ENCODE peak calls at places on chromosomes 6 and 20, in eight cellular contexts. I, N, F, Z, X, P, V and D are unnamed samples.

GRCh38 chr6:32045811-32046449 is 7.7 kb downstream of the CYP21A2 start:
- DNase-seq in I (no peak), N (no peak), F (no peak), Z (no peak), X (peak; percentile 66), P (no peak), V (no peak), D (no peak)

GRCh38 chr6:32973934-32974333 is 5.5 kb downstream of the BRD2 start:
- DNase-seq in I (peak; percentile 30), N (peak; percentile 48), F (no peak), Z (no peak), X (no peak), P (peak; percentile 45), V (no peak), D (no peak)

GRCh38 chr6:44304282-44305199 is 8.6 kb downstream of the AARS2 start:
- DNase-seq in I (peak; percentile 24), N (peak; percentile 21), F (peak; percentile 30), Z (peak; percentile 70), X (no peak), P (peak; percentile 31), V (no peak), D (no peak)

GRCh38 chr6:151430886-151431285 is 21.0 kb downstream of the RMND1 start:
- DNase-seq in I (no peak), N (no peak), F (no peak), Z (peak; percentile 49), X (no peak), P (no peak), V (no peak), D (no peak)

GRCh38 chr20:21183722-21184121 is 57.8 kb downstream of the KIZ start:
- DNase-seq in I (no peak), N (no peak), F (no peak), Z (no peak), X (no peak), P (no peak), V (no peak), D (no peak)

GRCh38 chr6:125918681-125919566 is 37.6 kb upstream of the HINT3 start:
- DNase-seq in I (peak; percentile 15), N (peak; percentile 69), F (no peak), Z (peak; percentile 18), X (no peak), P (peak; percentile 85), V (peak; percentile 46), D (no peak)

GRCh38 chr20:19212524-19213502 is at the start of gene SLC24A3:
- DNase-seq in I (no peak), N (peak; percentile 53), F (peak; percentile 75), Z (peak; percentile 90), X (peak; percentile 93), P (no peak), V (no peak), D (no peak)

GRCh38 chr20:22744341-22745193 is 160.2 kb upstream of the FOXA2 start:
- DNase-seq in I (no peak), N (no peak), F (no peak), Z (no peak), X (no peak), P (no peak), V (no peak), D (no peak)

GRCh38 chr6:70763754-70764153 is 96.1 kb downstream of the SMAP1 start:
- DNase-seq in I (no peak), N (no peak), F (no peak), Z (peak; percentile 23), X (no peak), P (peak; percentile 7), V (no peak), D (no peak)

GRCh38 chr6:19380287-19380686 is 456.9 kb upstream of the ID4 start:
- DNase-seq in I (no peak), N (no peak), F (no peak), Z (no peak), X (no peak), P (peak; percentile 32), V (no peak), D (peak; percentile 28)

GRCh38 chr6:163811317-163811716 is 396.8 kb downstream of the QKI start:
- DNase-seq in I (no peak), N (no peak), F (no peak), Z (no peak), X (no peak), P (no peak), V (no peak), D (no peak)

GRCh38 chr20:5779071-5779470 is 28.9 kb downstream of the SHLD1 start:
- DNase-seq in I (no peak), N (no peak), F (no peak), Z (no peak), X (no peak), P (no peak), V (no peak), D (no peak)

GRCh38 chr20:5784735-5785134 is 34.5 kb downstream of the SHLD1 start:
- DNase-seq in I (no peak), N (no peak), F (no peak), Z (no peak), X (no peak), P (no peak), V (no peak), D (no peak)

GRCh38 chr20:5781798-5782750 is 31.9 kb downstream of the SHLD1 start:
- DNase-seq in I (no peak), N (no peak), F (no peak), Z (no peak), X (no peak), P (no peak), V (no peak), D (no peak)

GRCh38 chr20:5776074-5776473 is 25.9 kb downstream of the SHLD1 start:
- DNase-seq in I (no peak), N (no peak), F (no peak), Z (no peak), X (no peak), P (no peak), V (no peak), D (no peak)

GRCh38 chr20:5780233-5781217 is 30.3 kb downstream of the SHLD1 start:
- DNase-seq in I (no peak), N (no peak), F (no peak), Z (no peak), X (no peak), P (no peak), V (peak; percentile 26), D (no peak)
- H3K27me3 ChIP-seq in I (no peaks in the 10 kb centered on the region), N (no peaks in the 10 kb centered on the region), F (no peaks in the 10 kb centered on the region), Z (no peaks in the 10 kb centered on the region), X (no peaks in the 10 kb centered on the region), P (no peaks in the 10 kb centered on the region), V (no peaks in the 10 kb centered on the region), D (no peaks in the 10 kb centered on the region)

GRCh38 chr20:46210672-46211330 is 92.7 kb downstream of the CD40 start:
- DNase-seq in I (no peak), N (no peak), F (no peak), Z (peak; percentile 83), X (no peak), P (no peak), V (no peak), D (no peak)

GRCh38 chr20:46211331-46211722 is 93.2 kb downstream of the CD40 start:
- DNase-seq in I (no peak), N (no peak), F (no peak), Z (no peak), X (no peak), P (no peak), V (no peak), D (no peak)

GRCh38 chr20:46213946-46214830 is 94.1 kb downstream of the CDH22 start:
- DNase-seq in I (no peak), N (no peak), F (peak; percentile 68), Z (no peak), X (no peak), P (no peak), V (no peak), D (no peak)

GRCh38 chr20:46212876-46213275 is 94.8 kb downstream of the CD40 start:
- DNase-seq in I (no peak), N (no peak), F (no peak), Z (no peak), X (no peak), P (no peak), V (no peak), D (no peak)

GRCh38 chr20:46212252-46212651 is 94.1 kb downstream of the CD40 start:
- DNase-seq in I (no peak), N (no peak), F (no peak), Z (no peak), X (no peak), P (no peak), V (no peak), D (no peak)
- H3K27me3 ChIP-seq in I (peaks cover 3% of the 10 kb centered on the region), N (no peaks in the 10 kb centered on the region), F (no peaks in the 10 kb centered on the region), Z (no peaks in the 10 kb centered on the region), X (peaks cover 86% of the 10 kb centered on the region), P (peaks cover 34% of the 10 kb centered on the region), V (peaks cover 31% of the 10 kb centered on the region), D (peaks cover 17% of the 10 kb centered on the region)

DNA sequence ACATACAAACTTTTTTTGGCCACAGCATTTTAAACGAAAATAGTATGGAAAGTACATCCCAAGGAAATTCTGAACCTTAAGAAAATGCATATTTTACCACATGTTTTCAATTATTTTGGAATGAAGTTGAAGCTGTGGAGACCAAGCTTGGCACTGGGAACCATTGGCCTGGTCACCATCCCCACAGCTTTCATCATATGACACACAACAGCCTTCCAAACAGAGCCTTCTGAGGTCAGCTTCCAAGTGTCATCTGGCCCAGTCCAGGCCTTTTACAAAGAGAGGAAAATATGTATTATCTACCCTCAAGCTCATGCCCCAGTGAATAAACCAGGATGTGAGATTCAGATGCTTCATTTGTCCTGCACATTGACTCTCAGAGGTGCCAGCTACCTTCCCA is 83.2 kb downstream of the SOD2 start:
- DNase-seq in I (no peak), N (no peak), F (no peak), Z (no peak), X (no peak), P (no peak), V (no peak), D (no peak)
- H3K27me3 ChIP-seq in I (no peaks in the 10 kb centered on the region), N (no peaks in the 10 kb centered on the region), F (no peaks in the 10 kb centered on the region), Z (no peaks in the 10 kb centered on the region), X (no peaks in the 10 kb centered on the region), P (no peaks in the 10 kb centered on the region), V (no peaks in the 10 kb centered on the region), D (no peaks in the 10 kb centered on the region)

GRCh38 chr6:111297776-111298175 is 185.2 kb downstream of the REV3L start:
- DNase-seq in I (no peak), N (no peak), F (no peak), Z (no peak), X (no peak), P (no peak), V (no peak), D (no peak)
- H3K27me3 ChIP-seq in I (no peaks in the 10 kb centered on the region), N (no peaks in the 10 kb centered on the region), F (no peaks in the 10 kb centered on the region), Z (no peaks in the 10 kb centered on the region), X (no peaks in the 10 kb centered on the region), P (no peaks in the 10 kb centered on the region), V (no peaks in the 10 kb centered on the region), D (no peaks in the 10 kb centered on the region)

GRCh38 chr20:63077705-63078104 is 70.9 kb upstream of the BHLHE23 start:
- DNase-seq in I (no peak), N (no peak), F (no peak), Z (no peak), X (no peak), P (no peak), V (no peak), D (no peak)
- H3K27me3 ChIP-seq in I (no peaks in the 10 kb centered on the region), N (peaks cover 5% of the 10 kb centered on the region), F (no peaks in the 10 kb centered on the region), Z (no peaks in the 10 kb centered on the region), X (peaks cover 63% of the 10 kb centered on the region), P (peaks cover 2% of the 10 kb centered on the region), V (peaks cover 12% of the 10 kb centered on the region), D (peaks cover 4% of the 10 kb centered on the region)

DNA sequence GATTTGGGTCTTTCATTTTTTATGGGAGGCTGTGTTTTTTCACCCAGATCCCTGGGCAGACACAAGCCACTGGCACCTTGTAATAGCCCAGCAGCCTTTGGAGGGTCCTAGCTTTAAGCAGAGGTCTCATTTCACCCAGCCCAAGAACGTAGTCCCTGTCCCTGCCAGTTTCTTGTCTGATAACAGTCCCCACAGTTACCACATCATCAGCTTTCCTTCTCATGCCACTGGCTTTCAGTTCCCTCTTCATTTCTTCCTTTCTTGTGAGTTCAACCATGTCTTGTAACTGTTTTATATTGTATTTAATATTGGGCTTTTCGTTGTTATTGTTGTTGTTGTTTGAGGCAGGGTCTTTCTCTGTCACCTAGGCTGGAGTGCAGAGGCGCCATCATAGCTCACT is 10.6 kb downstream of the PNPLA1 start:
- DNase-seq in I (no peak), N (no peak), F (no peak), Z (no peak), X (no peak), P (no peak), V (no peak), D (no peak)
- H3K27me3 ChIP-seq in I (peaks cover 35% of the 10 kb centered on the region), N (no peaks in the 10 kb centered on the region), F (peaks cover 5% of the 10 kb centered on the region), Z (no peaks in the 10 kb centered on the region), X (peaks cover 21% of the 10 kb centered on the region), P (peaks cover 57% of the 10 kb centered on the region), V (peaks cover 48% of the 10 kb centered on the region), D (peaks cover 34% of the 10 kb centered on the region)